ENCODE peak calls at places on chromosomes 5 and 9, in six cellular contexts. One of them, this sample, is unnamed.

GRCh38 chr9:36158917-36159316 is 10.3 kb upstream of the CCIN start:
- DNase-seq in SK-N-DZ: no peak
- DNase-seq in AG04450: no peak
- DNase-seq in NCI-H1417: no peak
- DNase-seq in iris pigment epithelial cell: no peak
- DNase-seq in foreskin keratinocyte: no peak
- DNase-seq in this sample: no peak

GRCh38 chr5:151164687-151165392 is 7.3 kb upstream of the ANXA6 start:
- DNase-seq in SK-N-DZ: peak
- DNase-seq in AG04450: peak
- DNase-seq in NCI-H1417: peak
- DNase-seq in iris pigment epithelial cell: peak
- DNase-seq in foreskin keratinocyte: peak
- DNase-seq in this sample: peak

GRCh38 chr5:83866191-83866590 is 145.5 kb upstream of the HAPLN1 start:
- DNase-seq in SK-N-DZ: no peak
- DNase-seq in AG04450: no peak
- DNase-seq in NCI-H1417: no peak
- DNase-seq in iris pigment epithelial cell: no peak
- DNase-seq in foreskin keratinocyte: no peak
- DNase-seq in this sample: peak

GRCh38 chr9:136928591-136928990 is 15.9 kb downstream of the FBXW5 start:
- DNase-seq in SK-N-DZ: no peak
- DNase-seq in AG04450: no peak
- DNase-seq in NCI-H1417: no peak
- DNase-seq in iris pigment epithelial cell: no peak
- DNase-seq in foreskin keratinocyte: no peak
- DNase-seq in this sample: no peak

GRCh38 chr5:462051-462481 is 19.1 kb downstream of the EXOC3 start:
- DNase-seq in SK-N-DZ: no peak
- DNase-seq in AG04450: no peak
- DNase-seq in NCI-H1417: no peak
- DNase-seq in iris pigment epithelial cell: no peak
- DNase-seq in foreskin keratinocyte: no peak
- DNase-seq in this sample: no peak

GRCh38 chr5:102794677-102795331 is 39.7 kb downstream of the PAM start:
- DNase-seq in SK-N-DZ: no peak
- DNase-seq in AG04450: no peak
- DNase-seq in NCI-H1417: peak
- DNase-seq in iris pigment epithelial cell: no peak
- DNase-seq in foreskin keratinocyte: no peak
- DNase-seq in this sample: peak

GRCh38 chr9:83935276-83935890 is 14.2 kb upstream of the KIF27 start:
- DNase-seq in SK-N-DZ: no peak
- DNase-seq in AG04450: no peak
- DNase-seq in NCI-H1417: no peak
- DNase-seq in iris pigment epithelial cell: peak
- DNase-seq in foreskin keratinocyte: peak
- DNase-seq in this sample: peak

GRCh38 chr5:10699987-10700386 is 61.0 kb downstream of the DAP start:
- DNase-seq in SK-N-DZ: no peak
- DNase-seq in AG04450: no peak
- DNase-seq in NCI-H1417: no peak
- DNase-seq in iris pigment epithelial cell: no peak
- DNase-seq in foreskin keratinocyte: no peak
- DNase-seq in this sample: no peak

GRCh38 chr5:137743031-137743640 is 7.2 kb upstream of the KLHL3 start:
- DNase-seq in SK-N-DZ: peak
- DNase-seq in AG04450: no peak
- DNase-seq in NCI-H1417: peak
- DNase-seq in iris pigment epithelial cell: peak
- DNase-seq in foreskin keratinocyte: peak
- DNase-seq in this sample: peak

GRCh38 chr9:3746296-3747275 is 220.8 kb upstream of the RFX3 start:
- DNase-seq in SK-N-DZ: no peak
- DNase-seq in AG04450: peak
- DNase-seq in NCI-H1417: no peak
- DNase-seq in iris pigment epithelial cell: peak
- DNase-seq in foreskin keratinocyte: peak
- DNase-seq in this sample: no peak

GRCh38 chr9:93132287-93132927 is 1.6 kb downstream of the NINJ1 start:
- DNase-seq in SK-N-DZ: no peak
- DNase-seq in AG04450: no peak
- DNase-seq in NCI-H1417: no peak
- DNase-seq in iris pigment epithelial cell: no peak
- DNase-seq in foreskin keratinocyte: no peak
- DNase-seq in this sample: peak

GRCh38 chr5:170278611-170279500 is 18.7 kb downstream of the LCP2 start:
- DNase-seq in SK-N-DZ: peak
- DNase-seq in AG04450: no peak
- DNase-seq in NCI-H1417: no peak
- DNase-seq in iris pigment epithelial cell: no peak
- DNase-seq in foreskin keratinocyte: no peak
- DNase-seq in this sample: no peak

GRCh38 chr5:85545129-85545528 is 1072.6 kb upstream of the COX7C start:
- DNase-seq in SK-N-DZ: no peak
- DNase-seq in AG04450: no peak
- DNase-seq in NCI-H1417: no peak
- DNase-seq in iris pigment epithelial cell: no peak
- DNase-seq in foreskin keratinocyte: no peak
- DNase-seq in this sample: peak

GRCh38 chr9:122991370-122991830 is 42.1 kb upstream of the GPR21 start:
- DNase-seq in SK-N-DZ: no peak
- DNase-seq in AG04450: peak
- DNase-seq in NCI-H1417: peak
- DNase-seq in iris pigment epithelial cell: peak
- DNase-seq in foreskin keratinocyte: peak
- DNase-seq in this sample: peak

GRCh38 chr9:126151031-126151670 is 175.5 kb upstream of the MVB12B start:
- DNase-seq in SK-N-DZ: no peak
- DNase-seq in AG04450: no peak
- DNase-seq in NCI-H1417: peak
- DNase-seq in iris pigment epithelial cell: no peak
- DNase-seq in foreskin keratinocyte: no peak
- DNase-seq in this sample: peak